ENCODE peak calls at places on chromosomes 5 and 9, in four cellular contexts. X is neuronal stem cell, S is H1, Y is IMR-90. H is an unnamed sample.

GRCh38 chr5:83540105-83540504 is 68.6 kb downstream of the VCAN start:
- DNase-seq in Y (no peak), S (no peak), X (no peak), H (no peak)

GRCh38 chr9:78695521-78695920 is 398.6 kb downstream of the PSAT1 start:
- DNase-seq in S (no peak), X (no peak), Y (no peak), H (no peak)

GRCh38 chr5:160161626-160162025 is 42.4 kb upstream of the PWWP2A start:
- DNase-seq in X (no peak), Y (no peak), S (no peak), H (no peak)

GRCh38 chr5:136769900-136770684 is 404.7 kb upstream of the TRPC7 start:
- DNase-seq in X (peak), S (peak), Y (peak), H (peak)

GRCh38 chr5:83554686-83555085 is 83.1 kb downstream of the VCAN start:
- DNase-seq in X (no peak), Y (peak), S (no peak), H (no peak)

GRCh38 chr5:50856720-50857119 is 190.3 kb downstream of the PARP8 start:
- DNase-seq in Y (no peak), S (no peak), X (no peak), H (no peak)

GRCh38 chr9:18238254-18238653 is 235.7 kb upstream of the ADAMTSL1 start:
- DNase-seq in X (no peak), S (no peak), Y (peak), H (peak)

GRCh38 chr5:149128023-149128875 is 13.0 kb upstream of the ABLIM3 start:
- DNase-seq in Y (peak), X (no peak), S (no peak), H (peak)

GRCh38 chr9:101397746-101398334 is 578 bp downstream of the MRPL50 start:
- DNase-seq in S (no peak), X (no peak), Y (no peak), H (no peak)

GRCh38 chr9:116905131-116905724 is 218.1 kb downstream of the TRIM32 start:
- DNase-seq in Y (no peak), X (peak), S (no peak), H (no peak)

GRCh38 chr9:504921-505821 is 290.5 kb downstream of the DOCK8 start:
- DNase-seq in Y (no peak), S (no peak), X (peak), H (no peak)

GRCh38 chr5:91468643-91469422 is 85.7 kb upstream of the ARRDC3 start:
- DNase-seq in S (no peak), Y (no peak), X (no peak), H (peak)

GRCh38 chr5:135662683-135663082 is 83.9 kb upstream of the CXCL14 start:
- DNase-seq in Y (no peak), X (no peak), S (no peak), H (no peak)

GRCh38 chr5:11709021-11709420 is 195.2 kb downstream of the CTNND2 start:
- DNase-seq in X (no peak), Y (no peak), S (no peak), H (no peak)
- H3K27ac ChIP-seq in X (no peak), Y (no peak), S (no peak), H (no peak)

GRCh38 chr9:35829084-35829763 is at the start of gene TMEM8B:
- DNase-seq in X (peak), S (no peak), Y (peak), H (peak)
- H3K23ac ChIP-seq in X (peak), S (no peak), Y (peak), H (peak)

GRCh38 chr5:112646139-112646941 is 91.3 kb upstream of the APC start:
- DNase-seq in S (no peak), X (no peak), Y (no peak), H (no peak)

GRCh38 chr5:112653638-112654037 is 84.0 kb upstream of the APC start:
- DNase-seq in X (no peak), S (no peak), Y (no peak), H (no peak)

GRCh38 chr5:112647428-112647827 is 90.3 kb upstream of the APC start:
- DNase-seq in Y (no peak), X (no peak), S (peak), H (no peak)

GRCh38 chr5:112648264-112648663 is 89.4 kb upstream of the APC start:
- DNase-seq in S (no peak), Y (no peak), X (no peak), H (no peak)

GRCh38 chr5:112649882-112650281 is 87.8 kb upstream of the APC start:
- DNase-seq in S (no peak), X (no peak), Y (no peak), H (no peak)
- H2AFZ ChIP-seq in S (peak), X (no peak), Y (no peak), H (no peak)

GRCh38 chr9:133583111-133583510 is 26.1 kb downstream of the FAM163B start:
- DNase-seq in X (no peak), Y (no peak), S (no peak), H (no peak)
- H3K27ac ChIP-seq in X (no peak), Y (no peak), S (no peak), H (no peak)

GRCh38 chr9:88087906-88088305 is 50.4 kb downstream of the SPATA31C2 start:
- DNase-seq in Y (no peak), S (no peak), X (no peak), H (peak)
- H3K23ac ChIP-seq in Y (no peak), S (no peak), X (no peak), H (no peak)

DNA sequence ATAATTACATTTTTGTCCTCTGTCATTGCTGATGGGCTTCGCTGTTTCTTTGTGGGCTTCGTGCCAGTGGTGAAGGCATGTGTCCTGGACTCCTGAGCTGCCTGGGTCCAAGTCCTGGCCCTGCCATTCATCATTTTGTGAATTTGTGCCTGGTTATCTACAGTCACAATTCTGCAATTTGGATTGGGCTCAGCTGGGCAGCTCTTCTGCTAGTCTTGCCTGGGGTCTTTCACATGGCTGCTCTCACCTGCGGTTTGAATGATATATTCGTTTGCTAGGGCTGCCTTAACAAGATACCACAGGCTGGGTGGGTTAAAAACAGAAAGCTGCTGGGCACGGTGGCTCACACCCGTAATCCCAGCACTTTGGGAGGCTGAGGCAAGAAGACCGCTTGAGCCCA is 192.7 kb upstream of the IER5L start:
- DNase-seq in Y (no peak), S (no peak), X (no peak), H (no peak)
- H2AFZ ChIP-seq in Y (no peak), S (no peak), X (no peak), H (no peak)

H was measured in mesenchymal stem cell.